ENCODE peak calls at places on chromosomes 1 and 21, in four cellular contexts. X, E, Q and O are unnamed samples.

GRCh38 chr1:176799327-176799726 is 336.4 kb downstream of the PAPPA2 start:
- DNase-seq in X (no peak), E (no peak), Q (no peak), O (no peak)

GRCh38 chr1:241423541-241424479 is 66.8 kb upstream of the RGS7 start:
- DNase-seq in X (peak; percentile 26), E (no peak), Q (peak; percentile 14), O (no peak)

GRCh38 chr21:41706263-41706639 is 60.6 kb downstream of the RIPK4 start:
- DNase-seq in X (no peak), E (no peak), Q (no peak), O (no peak)

GRCh38 chr1:168287237-168287664 is 6.6 kb downstream of the TBX19 start:
- DNase-seq in X (no peak), E (no peak), Q (no peak), O (no peak)

GRCh38 chr1:31875636-31876236 is 59.9 kb upstream of the SPOCD1 start:
- DNase-seq in X (no peak), E (no peak), Q (no peak), O (no peak)

GRCh38 chr1:17104782-17105181 is 14.5 kb downstream of the PADI2 start:
- DNase-seq in X (no peak), E (no peak), Q (no peak), O (no peak)

GRCh38 chr1:24955161-24955560 is 25.1 kb upstream of the RUNX3 start:
- DNase-seq in X (no peak), E (no peak), Q (no peak), O (no peak)

GRCh38 chr1:244361764-244362473 is 89.8 kb downstream of the ADSS2 start:
- DNase-seq in X (no peak), E (no peak), Q (no peak), O (no peak)

GRCh38 chr1:204074274-204075115 is 1.6 kb downstream of the SOX13 start:
- DNase-seq in X (peak; percentile 26), E (no peak), Q (peak; percentile 63), O (peak; percentile 89)